ENCODE peak calls at places on chromosomes 16 and 17, in four cellular contexts. N, G, X and H are unnamed samples.

GRCh38 chr17:69574257-69575197 is 160.0 kb downstream of the MAP2K6 start:
- DNase-seq in X (no peak), G (no peak), N (no peak), H (no peak)

GRCh38 chr16:27169511-27170071 is 33.7 kb upstream of the KDM8 start:
- DNase-seq in X (peak; percentile 13), G (no peak), N (no peak), H (no peak)

GRCh38 chr17:80107231-80108021 is 6.0 kb downstream of the GAA start:
- DNase-seq in N (no peak), X (no peak), G (no peak), H (no peak)

GRCh38 chr17:56912105-56912999 is 1.5 kb downstream of the TRIM25 start:
- DNase-seq in X (no peak), N (no peak), G (no peak), H (no peak)

GRCh38 chr17:76772842-76773521 is 35.1 kb downstream of the MFSD11 start:
- DNase-seq in N (peak; percentile 89), X (no peak), G (no peak), H (no peak)

GRCh38 chr17:41724476-41725030 is 9.9 kb downstream of the HAP1 start:
- DNase-seq in N (no peak), G (no peak), X (no peak), H (no peak)

GRCh38 chr16:51382215-51382614 is 231.1 kb upstream of the SALL1 start:
- DNase-seq in X (no peak), N (no peak), G (no peak), H (no peak)

GRCh38 chr17:42979511-42980273 is at the start of gene PTGES3L:
- DNase-seq in G (peak; percentile 76), X (no peak), N (no peak), H (no peak)

GRCh38 chr16:17365591-17366298 is 105.0 kb downstream of the XYLT1 start:
- DNase-seq in X (no peak), N (no peak), G (no peak), H (no peak)

GRCh38 chr17:34246872-34247271 is 8.2 kb upstream of the CCL2 start:
- DNase-seq in G (no peak), X (no peak), N (no peak), H (no peak)

GRCh38 chr16:70162041-70162451 is 11.5 kb upstream of the CLEC18C start:
- DNase-seq in N (no peak), X (no peak), G (peak; percentile 17), H (no peak)

GRCh38 chr16:19118938-19119431 is 5.2 kb downstream of the ITPRIPL2 start:
- DNase-seq in N (no peak), G (peak; percentile 73), X (no peak), H (no peak)

GRCh38 chr17:29835438-29836351 is 94.3 kb downstream of the SSH2 start:
- DNase-seq in X (no peak), N (no peak), G (no peak), H (no peak)

GRCh38 chr17:47847341-47848197 is 3.4 kb downstream of the SP6 start:
- DNase-seq in G (no peak), N (no peak), X (no peak), H (peak; percentile 91)

GRCh38 chr17:1709971-1710806 is at the start of gene TLCD2:
- DNase-seq in X (no peak), N (peak; percentile 36), G (peak; percentile 64), H (no peak)
- TF ChIP-seq EGR1 in X (no peak), N (peak; percentile 78), G (peak; percentile 60), H (peak; percentile 55)

GRCh38 chr17:59803377-59803757 is 89.4 kb downstream of the TUBD1 start:
- DNase-seq in X (no peak), N (no peak), G (no peak), H (no peak)

GRCh38 chr17:59800530-59800942 is 92.2 kb downstream of the TUBD1 start:
- DNase-seq in G (no peak), N (peak; percentile 21), X (no peak), H (no peak)

GRCh38 chr17:59807892-59808509 is 84.7 kb downstream of the TUBD1 start:
- DNase-seq in N (no peak), X (no peak), G (no peak), H (no peak)

GRCh38 chr17:59802160-59802559 is 90.6 kb downstream of the TUBD1 start:
- DNase-seq in N (no peak), X (no peak), G (no peak), H (no peak)

DNA sequence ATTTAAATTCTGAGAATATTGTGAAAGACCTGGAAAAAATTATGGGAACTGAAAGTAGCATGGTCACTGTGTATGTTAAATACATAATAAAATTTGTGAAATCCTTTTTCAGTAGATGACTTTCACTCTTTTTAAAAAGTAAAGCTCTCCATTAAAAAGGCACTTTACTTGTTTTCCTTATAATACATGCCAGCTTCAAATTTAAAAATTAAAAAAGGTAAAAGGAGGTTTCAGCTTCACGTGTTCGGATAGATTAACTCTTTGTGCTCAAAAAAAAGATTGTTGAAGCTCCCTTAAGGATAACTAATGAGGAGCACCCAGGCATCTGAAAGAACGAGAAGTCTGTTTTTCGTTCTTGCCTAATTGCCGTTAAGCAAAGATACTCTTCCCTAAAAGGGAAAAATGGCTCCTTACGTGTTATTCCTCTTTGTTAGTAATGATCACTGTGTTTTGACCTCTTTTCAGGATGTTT is 87.8 kb downstream of the TUBD1 start:
- DNase-seq in X (no peak), G (no peak), N (no peak), H (no peak)
- TF ChIP-seq EGR1 in X (no peak), G (no peak), N (no peak), H (no peak)

GRCh38 chr16:30756781-30757100 is 5.1 kb downstream of the CFAP119 start:
- DNase-seq in N (no peak), G (no peak), X (no peak), H (no peak)
- TF ChIP-seq EGR1 in N (no peak), G (no peak), X (no peak), H (no peak)

DNA sequence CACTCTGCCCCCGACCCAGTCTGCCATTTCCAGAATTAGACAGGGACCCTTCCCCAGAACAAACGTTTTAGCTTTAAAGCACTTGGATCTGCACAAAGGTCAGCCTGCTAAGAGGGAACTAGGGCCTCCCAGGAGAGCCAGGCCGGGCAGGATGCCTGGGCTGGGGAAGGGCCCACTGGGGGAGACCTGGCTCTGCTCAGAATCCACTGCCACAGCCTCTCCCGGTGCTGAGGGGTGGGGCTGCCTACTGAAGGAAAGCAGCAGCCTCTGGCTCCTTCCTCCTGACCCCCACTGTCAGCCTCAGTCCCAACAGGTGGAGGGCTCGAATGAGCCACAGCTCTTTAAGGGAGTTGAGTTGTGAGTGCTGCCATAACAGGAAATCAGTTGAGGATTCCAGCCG is 1.7 kb downstream of the YBX2 start:
- DNase-seq in X (no peak), N (no peak), G (no peak), H (no peak)
- TF ChIP-seq EGR1 in X (no peak), N (no peak), G (no peak), H (no peak)